ENCODE peak calls at places on chromosomes 12 and 14, in ten cellular contexts. X, P, B, E, A, F, N, R, Q and C are unnamed samples.

GRCh38 chr12:104687823-104688573 is 231.2 kb downstream of the CHST11 start:
- DNase-seq in B (no peak), F (no peak), P (no peak), Q (no peak), X (no peak), N (no peak), R (no peak), E (peak), A (no peak), C (no peak)

GRCh38 chr14:31261859-31262739 is 54.5 kb upstream of the HECTD1 start:
- DNase-seq in F (peak), E (no peak), P (no peak), B (peak), N (no peak), X (peak), Q (no peak), R (peak), A (peak), C (peak)

GRCh38 chr12:68106160-68106559 is 53.4 kb downstream of the IFNG start:
- DNase-seq in P (no peak), N (peak), F (no peak), Q (no peak), X (no peak), A (no peak), E (no peak), B (peak), R (no peak), C (peak)

GRCh38 chr12:86186449-86186848 is 69.7 kb downstream of the MGAT4C start:
- DNase-seq in B (peak), X (peak), A (no peak), E (no peak), Q (peak), F (no peak), P (peak), R (no peak), N (no peak), C (no peak)

GRCh38 chr12:95104919-95105452 is 31.6 kb upstream of the NR2C1 start:
- DNase-seq in P (no peak), X (no peak), N (no peak), F (no peak), Q (no peak), A (no peak), B (no peak), R (no peak), E (no peak), C (no peak)

GRCh38 chr12:67593041-67593870 is 55.3 kb upstream of the DYRK2 start:
- DNase-seq in N (no peak), P (peak), R (no peak), B (peak), E (no peak), F (no peak), X (peak), A (peak), Q (peak), C (no peak)

GRCh38 chr12:114812858-114813761 is 129.1 kb upstream of the TBX3 start:
- DNase-seq in A (no peak), E (no peak), X (peak), P (peak), Q (peak), B (no peak), F (peak), R (no peak), N (no peak), C (no peak)

GRCh38 chr14:101333335-101334280 is 227.7 kb upstream of the DIO3 start:
- DNase-seq in F (no peak), Q (no peak), A (no peak), B (no peak), R (no peak), X (no peak), P (no peak), E (no peak), N (no peak), C (no peak)

GRCh38 chr14:102158797-102159196 is 19.1 kb downstream of the WDR20 start:
- DNase-seq in P (no peak), R (no peak), E (no peak), X (no peak), A (no peak), Q (no peak), B (no peak), F (no peak), N (no peak), C (no peak)

GRCh38 chr14:102986810-102987579 is 64.5 kb downstream of the AMN start:
- DNase-seq in X (peak), E (no peak), N (no peak), A (no peak), Q (no peak), R (no peak), P (no peak), B (peak), F (no peak), C (no peak)

GRCh38 chr12:13339538-13339937 is 143.0 kb downstream of the EMP1 start:
- DNase-seq in P (no peak), A (no peak), Q (no peak), B (peak), R (no peak), F (no peak), N (no peak), X (no peak), E (no peak), C (peak)

GRCh38 chr12:263574-263973 is 938 bp upstream of the SLC6A13 start:
- DNase-seq in X (peak), R (no peak), N (no peak), Q (no peak), E (no peak), A (no peak), F (no peak), B (peak), P (no peak), C (no peak)

GRCh38 chr14:60736494-60736893 is 1.9 kb downstream of the MNAT1 start:
- DNase-seq in Q (peak), E (no peak), P (peak), R (no peak), N (peak), B (peak), F (no peak), X (peak), A (no peak), C (no peak)

GRCh38 chr12:107451246-107451645 is 234.4 kb upstream of the PWP1 start:
- DNase-seq in N (no peak), X (no peak), P (no peak), Q (no peak), B (no peak), R (no peak), A (no peak), E (no peak), F (no peak), C (no peak)

GRCh38 chr14:31122098-31122611 is 85.4 kb downstream of the HECTD1 start:
- DNase-seq in A (no peak), E (no peak), X (peak), R (no peak), B (peak), Q (no peak), N (no peak), F (no peak), P (no peak), C (peak)

GRCh38 chr14:75725481-75725880 is 64.4 kb downstream of the TTLL5 start:
- DNase-seq in Q (no peak), X (peak), P (no peak), B (peak), N (no peak), A (no peak), E (no peak), F (no peak), R (no peak), C (no peak)

GRCh38 chr12:117582135-117582784 is 220.8 kb upstream of the NOS1 start:
- DNase-seq in X (no peak), E (no peak), F (no peak), A (no peak), Q (no peak), B (no peak), R (no peak), N (peak), P (no peak), C (no peak)

GRCh38 chr12:18443768-18444437 is 182.6 kb downstream of the PIK3C2G start:
- DNase-seq in E (no peak), P (no peak), R (no peak), A (no peak), B (peak), Q (no peak), F (no peak), N (no peak), X (peak), C (no peak)

GRCh38 chr14:33742166-33742565 is 208.7 kb downstream of the EGLN3 start:
- DNase-seq in E (no peak), Q (no peak), N (no peak), A (no peak), F (no peak), X (no peak), R (no peak), B (no peak), P (no peak), C (no peak)

GRCh38 chr12:43102506-43103269 is 449.3 kb downstream of the ADAMTS20 start:
- DNase-seq in N (no peak), X (no peak), F (no peak), Q (no peak), A (no peak), B (no peak), R (no peak), P (no peak), E (no peak), C (no peak)

GRCh38 chr12:31204995-31205582 is 120.9 kb downstream of the SINHCAF start:
- DNase-seq in Q (no peak), N (peak), F (no peak), A (no peak), X (peak), E (no peak), P (no peak), B (peak), R (no peak), C (peak)

GRCh38 chr12:100163416-100164152 is 20.9 kb upstream of the BLTP3B start:
- DNase-seq in F (peak), X (peak), A (peak), P (peak), E (peak), B (peak), N (no peak), R (peak), Q (peak), C (no peak)
- H3K4me3 ChIP-seq in F (peak), X (no peak), A (peak), P (no peak), E (no peak), B (no peak), N (peak), R (peak), Q (peak), C (peak)

GRCh38 chr12:8658361-8658760 is 4.3 kb downstream of the MFAP5 start:
- DNase-seq in E (no peak), N (peak), P (peak), F (no peak), X (peak), Q (peak), A (no peak), R (no peak), B (peak), C (peak)

GRCh38 chr12:8661751-8662150 is 875 bp downstream of the MFAP5 start:
- DNase-seq in E (no peak), X (no peak), N (no peak), F (no peak), B (no peak), R (no peak), P (no peak), A (no peak), Q (no peak), C (no peak)

GRCh38 chr12:8662592-8662991 is at the start of gene MFAP5:
- DNase-seq in E (no peak), X (peak), P (peak), Q (peak), A (no peak), B (peak), R (no peak), N (peak), F (peak), C (no peak)

GRCh38 chr12:8664228-8664963 is 1.8 kb upstream of the MFAP5 start:
- DNase-seq in F (peak), P (no peak), E (no peak), Q (no peak), R (peak), X (no peak), A (no peak), N (no peak), B (no peak), C (no peak)

GRCh38 chr12:8661016-8661415 is 1.6 kb downstream of the MFAP5 start:
- DNase-seq in N (no peak), R (no peak), X (no peak), A (no peak), F (no peak), E (no peak), B (no peak), P (no peak), Q (no peak), C (no peak)
- H3K4me3 ChIP-seq in N (no peak), R (peak), X (no peak), A (peak), F (no peak), E (no peak), B (no peak), P (no peak), Q (no peak), C (no peak)

GRCh38 chr12:51819851-51820720 is 28.4 kb downstream of the FIGNL2 start:
- DNase-seq in F (peak), R (no peak), A (peak), B (no peak), X (no peak), P (no peak), Q (peak), E (no peak), N (no peak), C (no peak)
- H3K4me3 ChIP-seq in F (peak), R (peak), A (peak), B (no peak), X (peak), P (peak), Q (peak), E (peak), N (no peak), C (peak)

GRCh38 chr14:76856769-76857168 is 30.6 kb downstream of the LRRC74A start:
- DNase-seq in A (no peak), X (no peak), B (no peak), E (no peak), F (no peak), P (no peak), Q (no peak), N (no peak), R (no peak), C (no peak)
- H3K4me3 ChIP-seq in A (no peak), X (no peak), B (no peak), E (no peak), F (no peak), P (no peak), Q (no peak), N (no peak), R (no peak), C (no peak)

GRCh38 chr12:102539651-102540553 is 59.5 kb upstream of the IGF1 start:
- DNase-seq in P (peak), E (no peak), R (no peak), F (no peak), A (no peak), X (peak), N (peak), B (peak), Q (peak), C (peak)

GRCh38 chr12:102533483-102533882 is 53.1 kb upstream of the IGF1 start:
- DNase-seq in Q (no peak), X (no peak), A (no peak), N (no peak), R (no peak), B (no peak), E (no peak), P (no peak), F (no peak), C (no peak)

GRCh38 chr12:102535306-102535705 is 54.9 kb upstream of the IGF1 start:
- DNase-seq in F (no peak), B (no peak), R (no peak), P (no peak), N (no peak), Q (peak), X (no peak), E (no peak), A (no peak), C (no peak)

GRCh38 chr12:102534899-102535298 is 54.5 kb upstream of the IGF1 start:
- DNase-seq in X (peak), Q (no peak), A (no peak), B (no peak), F (no peak), R (no peak), N (no peak), E (no peak), P (no peak), C (no peak)
- H3K4me3 ChIP-seq in X (no peak), Q (no peak), A (no peak), B (no peak), F (no peak), R (no peak), N (no peak), E (no peak), P (no peak), C (no peak)

GRCh38 chr14:35292770-35293561 is 784 bp downstream of the PSMA6 start:
- DNase-seq in Q (no peak), X (peak), F (no peak), E (no peak), A (no peak), N (no peak), R (no peak), P (no peak), B (no peak), C (no peak)

GRCh38 chr14:35295845-35296161 is 3.6 kb downstream of the PSMA6 start:
- DNase-seq in F (no peak), X (no peak), B (no peak), A (no peak), E (no peak), P (no peak), Q (no peak), R (no peak), N (no peak), C (no peak)

GRCh38 chr14:35297677-35298076 is 5.5 kb downstream of the PSMA6 start:
- DNase-seq in X (no peak), Q (no peak), P (no peak), A (no peak), B (no peak), F (no peak), E (no peak), R (no peak), N (no peak), C (no peak)

GRCh38 chr14:35299708-35300107 is 7.5 kb downstream of the PSMA6 start:
- DNase-seq in E (no peak), B (peak), F (no peak), X (no peak), N (no peak), R (no peak), Q (no peak), A (no peak), P (no peak), C (no peak)

DNA sequence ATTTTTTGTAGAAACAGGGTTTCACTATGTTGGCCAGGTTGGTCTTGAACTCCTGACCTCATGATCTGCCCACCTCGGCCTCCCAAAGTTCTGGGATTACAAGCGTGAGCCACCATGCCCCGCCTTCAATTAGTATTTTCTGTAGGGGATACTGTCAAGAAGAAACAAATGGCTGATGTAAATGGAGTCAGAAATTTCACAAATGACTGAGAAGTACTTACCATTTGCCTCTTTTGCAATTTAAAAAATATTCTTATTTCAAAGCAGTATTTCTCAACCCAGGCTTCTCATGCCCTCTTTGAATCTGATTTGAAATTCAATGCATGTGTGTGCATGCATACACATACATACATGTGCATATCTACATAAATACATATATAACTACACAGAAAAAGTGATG is 4.3 kb downstream of the PSMA6 start:
- DNase-seq in F (no peak), R (no peak), E (no peak), P (peak), N (no peak), Q (no peak), A (no peak), B (no peak), X (no peak), C (no peak)
- H3K4me3 ChIP-seq in F (no peak), R (no peak), E (no peak), P (no peak), N (no peak), Q (no peak), A (no peak), B (no peak), X (no peak), C (no peak)

GRCh38 chr14:22544881-22545420 is 44.1 kb downstream of the DAD1 start:
- DNase-seq in R (no peak), B (no peak), F (no peak), X (no peak), N (no peak), Q (no peak), A (no peak), E (no peak), P (no peak), C (no peak)

GRCh38 chr14:22547948-22548750 is 40.9 kb downstream of the DAD1 start:
- DNase-seq in B (no peak), E (no peak), F (no peak), Q (no peak), A (no peak), R (no peak), X (no peak), P (no peak), N (no peak), C (no peak)

GRCh38 chr14:22547309-22547947 is 41.6 kb downstream of the DAD1 start:
- DNase-seq in R (no peak), E (no peak), B (no peak), N (no peak), F (no peak), Q (no peak), P (no peak), X (no peak), A (no peak), C (no peak)

GRCh38 chr14:22545842-22546721 is 42.9 kb downstream of the DAD1 start:
- DNase-seq in P (peak), N (peak), A (no peak), E (no peak), R (no peak), F (peak), B (peak), Q (no peak), X (peak), C (peak)

GRCh38 chr14:22546722-22547071 is 42.3 kb downstream of the DAD1 start:
- DNase-seq in R (no peak), B (no peak), P (no peak), E (no peak), A (no peak), Q (no peak), N (no peak), F (no peak), X (no peak), C (no peak)
- H3K4me3 ChIP-seq in R (no peak), B (no peak), P (no peak), E (peak), A (no peak), Q (no peak), N (no peak), F (no peak), X (no peak), C (no peak)

DNA sequence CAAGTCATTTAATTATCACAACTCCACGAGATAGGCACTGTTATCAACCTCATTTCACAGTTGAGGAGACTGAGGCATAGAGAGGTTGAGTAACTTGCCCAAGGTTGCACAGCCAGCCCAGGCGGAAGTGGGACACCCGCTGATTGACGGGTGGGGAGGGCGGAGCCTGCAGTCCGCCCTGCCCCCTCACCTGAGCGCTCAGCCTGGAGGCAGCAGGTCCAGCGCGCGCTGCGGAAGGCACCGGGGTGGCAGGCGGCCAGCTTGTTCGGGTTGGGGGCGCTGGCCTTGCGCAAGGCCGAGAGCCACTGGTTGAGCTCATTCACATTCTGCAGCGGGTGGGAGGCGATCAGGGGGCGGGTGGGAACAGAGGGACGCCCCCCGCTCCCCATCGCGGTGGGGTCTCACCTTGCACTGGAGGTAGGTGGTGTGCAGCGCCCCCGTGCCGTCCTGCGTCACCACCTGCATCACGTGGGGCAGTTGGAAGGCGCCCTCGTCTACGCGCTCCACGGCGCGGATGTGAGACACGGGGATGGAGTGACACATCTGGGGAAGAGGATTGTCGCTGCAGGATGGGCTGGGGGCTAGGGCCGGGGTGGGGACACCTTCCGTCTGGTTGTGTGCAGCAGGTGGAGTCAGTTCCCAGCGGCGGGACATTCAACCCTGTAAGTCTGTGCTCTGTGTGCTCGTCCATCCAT is 31.7 kb downstream of the RASAL1 start:
- DNase-seq in B (peak), R (no peak), A (peak), N (no peak), E (peak), X (no peak), P (peak), Q (peak), F (no peak), C (no peak)
- H3K4me3 ChIP-seq in B (no peak), R (no peak), A (peak), N (no peak), E (peak), X (no peak), P (no peak), Q (peak), F (no peak), C (no peak)